ENCODE peak calls at places on chromosome 15, in four cellular contexts. H is GM12878, U is HepG2, G is K562. M is an unnamed sample.

GRCh38 chr15:93982226-93982641 is 249.1 kb upstream of the MCTP2 start:
- DNase-seq in H (no peak), U (no peak), G (no peak), M (no peak)

GRCh38 chr15:101675796-101676582 is 23.8 kb upstream of the TM2D3 start:
- DNase-seq in H (no peak), U (no peak), G (no peak), M (no peak)

GRCh38 chr15:37059051-37059450 is 41.3 kb downstream of the MEIS2 start:
- DNase-seq in H (no peak), U (no peak), G (no peak), M (no peak)

GRCh38 chr15:50183112-50183794 is 1.3 kb downstream of the SLC27A2 start:
- DNase-seq in H (no peak), U (no peak), G (no peak), M (no peak)

GRCh38 chr15:99427668-99428361 is 138.0 kb upstream of the MEF2A start:
- DNase-seq in H (no peak), U (no peak), G (no peak), M (no peak)

GRCh38 chr15:73826711-73827243 is 46.6 kb upstream of the TBC1D21 start:
- DNase-seq in H (no peak), U (no peak), G (peak), M (no peak)

GRCh38 chr15:26974120-26974780 is 3.3 kb downstream of the GABRG3 start:
- DNase-seq in H (no peak), U (peak), G (peak), M (no peak)

GRCh38 chr15:94110476-94111130 is 120.8 kb upstream of the MCTP2 start:
- DNase-seq in H (no peak), U (peak), G (no peak), M (no peak)

GRCh38 chr15:75669191-75669878 is 21.6 kb downstream of the SNX33 start:
- DNase-seq in H (no peak), U (no peak), G (no peak), M (no peak)

GRCh38 chr15:31471731-31472430 is 145.2 kb downstream of the KLF13 start:
- DNase-seq in H (no peak), U (no peak), G (no peak), M (no peak)

GRCh38 chr15:64808785-64809453 is 16.5 kb downstream of the PIF1 start:
- DNase-seq in H (no peak), U (no peak), G (no peak), M (no peak)

GRCh38 chr15:40739042-40739441 is 16.0 kb downstream of the RMDN3 start:
- DNase-seq in H (no peak), U (no peak), G (no peak), M (no peak)

GRCh38 chr15:22904736-22905135 is 66.3 kb downstream of the NIPA2 start:
- DNase-seq in H (no peak), U (no peak), G (no peak), M (no peak)

GRCh38 chr15:40333922-40334492 is 6.7 kb downstream of the CCDC9B start:
- DNase-seq in H (no peak), U (no peak), G (no peak), M (no peak)

GRCh38 chr15:101004986-101005747 is 86.0 kb downstream of the LRRK1 start:
- DNase-seq in H (no peak), U (no peak), G (no peak), M (no peak)

GRCh38 chr15:29880886-29881285 is 58.6 kb upstream of the TJP1 start:
- DNase-seq in H (no peak), U (no peak), G (no peak), M (no peak)

GRCh38 chr15:81000144-81000625 is 538 bp upstream of the TLNRD1 start:
- DNase-seq in H (no peak), U (peak), G (no peak), M (no peak)

GRCh38 chr15:98658831-98659699 is 10.7 kb downstream of the IGF1R start:
- DNase-seq in H (peak), U (peak), G (peak), M (peak)

GRCh38 chr15:63983071-63983711 is 63.1 kb downstream of the DAPK2 start:
- DNase-seq in H (no peak), U (no peak), G (no peak), M (no peak)

DNA sequence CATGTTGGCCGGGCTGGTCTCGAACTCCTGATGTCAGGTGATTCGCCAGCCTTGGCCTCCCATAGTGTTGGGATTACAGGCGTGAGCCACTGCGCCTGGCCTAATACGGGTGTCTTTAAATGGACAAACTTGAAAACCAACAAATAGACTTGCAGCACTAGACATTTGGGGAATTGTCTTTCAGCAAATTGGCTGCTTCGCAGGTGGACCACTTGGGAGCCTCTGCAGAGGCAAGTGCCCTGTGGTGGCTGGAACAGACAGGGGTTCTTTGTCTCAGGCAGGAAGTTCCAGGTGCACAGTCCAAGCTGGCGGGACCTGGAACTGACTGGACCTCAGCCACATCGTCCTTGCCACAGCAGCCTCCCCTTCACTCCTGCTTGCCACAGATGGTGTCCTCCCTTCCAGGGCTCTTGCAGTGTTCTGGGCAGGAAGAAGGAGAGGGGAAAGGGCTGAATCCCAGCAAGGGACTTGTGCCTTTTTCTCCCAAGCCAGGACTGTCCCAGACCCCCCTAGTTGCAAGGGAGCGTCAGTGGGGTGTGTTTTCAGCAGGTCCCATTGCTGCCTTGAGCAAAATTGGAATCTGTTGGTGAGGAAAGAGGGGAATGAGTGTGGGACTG is 94.3 kb downstream of the TBC1D2B start:
- DNase-seq in H (no peak), U (peak), G (no peak), M (no peak)
- TF ChIP-seq FOXM1 in H (no peak), U (no peak), G (no peak), M (no peak)

GRCh38 chr15:45050587-45050986 is 27.6 kb downstream of the SORD start:
- DNase-seq in H (no peak), U (no peak), G (no peak), M (no peak)
- TF ChIP-seq FOXK2 in H (no peak), U (no peak), G (no peak), M (no peak)

GRCh38 chr15:58161436-58161835 is 23.3 kb downstream of the AQP9 start:
- DNase-seq in H (no peak), U (no peak), G (no peak), M (no peak)
- TF ChIP-seq FOXM1 in H (no peak), U (no peak), G (no peak), M (no peak)

GRCh38 chr15:96720251-96720650 is 389.8 kb downstream of the NR2F2 start:
- DNase-seq in H (no peak), U (no peak), G (no peak), M (no peak)
- TF ChIP-seq FOXK2 in H (no peak), U (no peak), G (no peak), M (no peak)

DNA sequence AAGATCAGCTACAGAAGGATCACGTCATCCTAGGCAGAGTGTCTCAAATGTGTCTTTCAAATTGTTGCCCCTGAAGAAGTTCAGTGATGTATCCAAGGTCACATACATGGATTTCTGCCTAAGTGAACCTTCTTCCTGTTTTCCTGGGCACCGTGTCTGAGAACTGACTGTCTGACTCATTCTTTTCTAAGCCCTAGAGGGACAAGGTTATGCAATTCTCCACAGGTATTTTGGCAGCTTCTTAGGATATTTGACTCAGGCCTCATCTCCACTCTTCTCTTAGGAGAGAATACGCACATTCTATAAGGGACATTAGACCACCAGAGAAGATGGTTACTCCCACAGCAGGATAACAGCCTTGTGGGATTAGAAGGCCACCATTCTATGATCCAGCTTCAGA is 391.9 kb upstream of the THBS1 start:
- DNase-seq in H (no peak), U (peak), G (no peak), M (no peak)
- TF ChIP-seq FOXM1 in H (no peak), U (no peak), G (no peak), M (no peak)

DNA sequence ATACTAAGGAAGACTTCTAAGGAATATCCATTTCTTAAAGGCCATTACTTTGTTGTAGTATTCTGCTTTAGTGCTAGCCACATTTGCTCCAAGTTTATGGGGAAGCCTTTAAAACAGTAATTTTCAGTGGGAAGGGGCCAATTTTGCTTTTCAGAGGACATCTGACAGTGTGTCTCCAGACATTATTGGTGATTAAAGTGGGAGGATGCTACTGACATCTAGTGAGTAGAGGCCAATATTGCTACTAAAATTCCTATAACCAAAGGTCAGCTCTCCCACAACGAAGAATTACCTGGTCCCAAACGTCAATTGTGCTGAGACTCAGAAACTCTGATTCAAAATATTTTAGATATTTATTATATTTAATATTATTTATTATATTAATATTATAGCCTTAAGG is 24.8 kb downstream of the SLC28A2 start:
- DNase-seq in H (peak), U (peak), G (no peak), M (peak)
- TF ChIP-seq FOXK2 in H (no peak), U (no peak), G (no peak), M (no peak)

DNA sequence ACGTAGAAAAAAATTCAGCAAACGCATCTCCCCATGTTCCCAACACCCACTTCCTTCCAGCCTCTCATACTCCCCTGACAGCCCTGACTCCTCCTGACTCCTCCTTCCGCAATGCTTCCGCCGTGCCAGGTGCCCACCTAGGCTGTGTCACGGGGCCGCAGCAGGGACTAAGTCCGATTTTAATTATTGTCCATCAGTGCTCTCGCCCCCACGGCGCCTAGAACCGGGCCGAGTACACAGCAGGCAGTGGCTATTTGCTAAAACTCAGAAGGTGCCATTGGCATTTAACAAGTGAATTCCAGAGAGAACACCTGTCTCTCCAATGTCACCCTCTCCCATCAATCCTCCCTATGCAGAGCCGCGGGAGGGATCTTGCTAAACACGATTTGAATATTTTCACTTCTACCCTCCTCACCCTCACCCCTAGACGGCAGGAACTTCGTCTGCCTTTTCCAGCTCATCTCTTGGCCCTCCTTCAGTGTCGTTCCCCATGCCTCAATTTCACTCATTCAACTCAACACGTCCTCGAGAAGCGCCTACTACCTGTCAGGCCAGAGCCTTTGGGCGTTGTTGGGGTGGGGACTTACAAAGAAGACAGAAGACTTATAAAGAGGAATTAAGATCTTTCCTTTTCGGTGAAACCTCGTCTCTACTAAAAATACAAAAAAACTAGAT is 11.5 kb upstream of the SHF start:
- DNase-seq in H (peak), U (peak), G (no peak), M (no peak)
- TF ChIP-seq FOXM1 in H (no peak), U (no peak), G (no peak), M (no peak)

M was measured in HEK293T.